ENCODE peak calls at places on chromosome 9, in four cellular contexts. D is CD8-positive, alpha-beta T cell; H is T-helper 2 cell; I is iPS-NIHi11. M is an unnamed sample.

GRCh38 chr9:99285965-99286364 is 63.9 kb downstream of the SEC61B start:
- DNase-seq in H (no peak), D (no peak), I (no peak), M (no peak)

GRCh38 chr9:18747590-18747989 is 273.6 kb downstream of the ADAMTSL1 start:
- DNase-seq in I (no peak), D (no peak), H (no peak), M (no peak)

GRCh38 chr9:4260661-4261060 is 39.2 kb downstream of the GLIS3 start:
- DNase-seq in D (no peak), H (no peak), I (no peak), M (no peak)

GRCh38 chr9:110742741-110743371 is 74.3 kb downstream of the MUSK start:
- DNase-seq in H (no peak), D (no peak), I (peak), M (no peak)

GRCh38 chr9:25936031-25936430 is 257.8 kb upstream of the TUSC1 start:
- DNase-seq in D (no peak), H (no peak), I (no peak), M (no peak)

GRCh38 chr9:21029661-21030060 is 1.8 kb downstream of the HACD4 start:
- DNase-seq in D (no peak), H (no peak), I (no peak), M (no peak)

GRCh38 chr9:100101608-100102007 is 2.6 kb downstream of the INVS start:
- DNase-seq in H (no peak), D (no peak), I (no peak), M (no peak)

GRCh38 chr9:36034911-36035490 is 1.7 kb upstream of the RECK start:
- DNase-seq in D (no peak), H (no peak), I (no peak), M (no peak)

GRCh38 chr9:27204578-27204977 is 92.4 kb downstream of the EQTN start:
- DNase-seq in H (no peak), I (no peak), D (no peak), M (no peak)

GRCh38 chr9:124980434-124980833 is 39.6 kb upstream of the GOLGA1 start:
- DNase-seq in D (no peak), H (no peak), I (no peak), M (no peak)

GRCh38 chr9:98104445-98104881 is 14.6 kb downstream of the TRIM14 start:
- DNase-seq in H (peak), I (no peak), D (no peak), M (no peak)

GRCh38 chr9:77819672-77820071 is 171.6 kb upstream of the GNA14 start:
- DNase-seq in I (no peak), H (no peak), D (no peak), M (no peak)

GRCh38 chr9:136558373-136558772 is 12.5 kb upstream of the NOTCH1 start:
- DNase-seq in D (no peak), I (no peak), H (no peak), M (no peak)

GRCh38 chr9:133981589-133981957 is 10.6 kb downstream of the VAV2 start:
- DNase-seq in D (no peak), H (no peak), I (no peak), M (no peak)

GRCh38 chr9:95283678-95284077 is 33.8 kb downstream of the FANCC start:
- DNase-seq in D (no peak), H (no peak), I (no peak), M (no peak)

GRCh38 chr9:125971050-125971449 is 223.9 kb downstream of the PBX3 start:
- DNase-seq in D (no peak), I (peak), H (no peak), M (no peak)

GRCh38 chr9:107480386-107480789 is 9.2 kb downstream of the KLF4 start:
- DNase-seq in H (no peak), I (no peak), D (no peak), M (no peak)

GRCh38 chr9:103755986-103756385 is 338.1 kb upstream of the SMC2 start:
- DNase-seq in D (no peak), H (no peak), I (no peak), M (no peak)

GRCh38 chr9:29039258-29039657 is 1466.0 kb upstream of the C9orf72 start:
- DNase-seq in I (no peak), H (no peak), D (no peak), M (no peak)

GRCh38 chr9:94805585-94805984 is 79.1 kb downstream of the AOPEP start:
- DNase-seq in I (no peak), H (no peak), D (no peak), M (no peak)

GRCh38 chr9:71909887-71910601 is 949 bp downstream of the ABHD17B start:
- DNase-seq in D (peak), I (peak), H (peak), M (peak)

GRCh38 chr9:119458068-119458467 is 88.8 kb upstream of the BRINP1 start:
- DNase-seq in H (no peak), D (no peak), I (no peak), M (no peak)

GRCh38 chr9:128523199-128523925 is 18.8 kb downstream of the GLE1 start:
- DNase-seq in H (no peak), D (no peak), I (peak), M (peak)